ENCODE peak calls at places on chromosomes 1 and 21, in six cellular contexts. W, B, X, T, Y and H are unnamed samples.

GRCh38 chr21:32351428-32351827 is 41.4 kb downstream of the URB1 start:
- DNase-seq in W (no peak), B (no peak), X (no peak), T (peak; percentile 34), Y (no peak), H (no peak)

GRCh38 chr1:179883739-179884138 is 1.7 kb downstream of the TOR1AIP1 start:
- DNase-seq in W (no peak), B (peak; percentile 66), X (no peak), T (peak; percentile 78), Y (no peak), H (no peak)

GRCh38 chr1:100584761-100585745 is 47.1 kb downstream of the GPR88 start:
- DNase-seq in W (no peak), B (peak; percentile 82), X (no peak), T (no peak), Y (no peak), H (peak; percentile 17)

GRCh38 chr1:218463194-218464156 is 118.3 kb downstream of the TGFB2 start:
- DNase-seq in W (peak; percentile 20), B (peak; percentile 84), X (peak; percentile 47), T (peak; percentile 44), Y (no peak), H (peak; percentile 83)

GRCh38 chr1:209368864-209369598 is 214.5 kb upstream of the CAMK1G start:
- DNase-seq in W (no peak), B (peak; percentile 97), X (peak; percentile 88), T (peak; percentile 74), Y (no peak), H (no peak)

GRCh38 chr1:165941531-165941930 is 114.1 kb downstream of the UCK2 start:
- DNase-seq in W (no peak), B (no peak), X (no peak), T (no peak), Y (no peak), H (no peak)

GRCh38 chr1:16727190-16728111 is 12.9 kb upstream of the RNU1-4 start:
- DNase-seq in W (peak; percentile 14), B (peak; percentile 65), X (no peak), T (peak; percentile 67), Y (peak; percentile 82), H (peak; percentile 32)

GRCh38 chr1:210770396-210770984 is 363.5 kb downstream of the KCNH1 start:
- DNase-seq in W (no peak), B (no peak), X (no peak), T (no peak), Y (no peak), H (no peak)

GRCh38 chr1:26094677-26095383 is 16.8 kb upstream of the PDIK1L start:
- DNase-seq in W (no peak), B (no peak), X (peak; percentile 39), T (no peak), Y (peak; percentile 77), H (peak; percentile 39)

GRCh38 chr1:59997479-59997878 is 70.9 kb upstream of the CYP2J2 start:
- DNase-seq in W (no peak), B (no peak), X (no peak), T (no peak), Y (no peak), H (no peak)

GRCh38 chr1:89566761-89567174 is 42.1 kb downstream of the LRRC8B start:
- DNase-seq in W (peak; percentile 14), B (peak; percentile 36), X (no peak), T (no peak), Y (peak; percentile 73), H (peak; percentile 77)

GRCh38 chr1:187374742-187375141 is 546.0 kb downstream of the PLA2G4A start:
- DNase-seq in W (no peak), B (no peak), X (no peak), T (no peak), Y (no peak), H (no peak)

GRCh38 chr21:40404319-40404906 is 442.5 kb downstream of the DSCAM start:
- DNase-seq in W (no peak), B (peak; percentile 5), X (no peak), T (no peak), Y (no peak), H (no peak)

GRCh38 chr1:93042134-93042821 is 36.8 kb upstream of the MTF2 start:
- DNase-seq in W (peak; percentile 11), B (no peak), X (no peak), T (no peak), Y (no peak), H (no peak)

GRCh38 chr21:36479415-36480402 is at the start of gene CLDN14:
- DNase-seq in W (no peak), B (peak; percentile 36), X (no peak), T (no peak), Y (peak; percentile 45), H (no peak)

GRCh38 chr1:110617589-110617988 is 11.4 kb upstream of the KCNA2 start:
- DNase-seq in W (no peak), B (no peak), X (no peak), T (no peak), Y (no peak), H (no peak)

GRCh38 chr1:89822109-89822962 is 1.5 kb downstream of the LRRC8D start:
- DNase-seq in W (peak; percentile 21), B (no peak), X (no peak), T (no peak), Y (peak; percentile 81), H (no peak)

GRCh38 chr1:208161005-208161404 is 83.2 kb downstream of the PLXNA2 start:
- DNase-seq in W (no peak), B (no peak), X (no peak), T (no peak), Y (no peak), H (no peak)

GRCh38 chr1:19209439-19209989 is 552 bp downstream of the UBR4 start:
- DNase-seq in W (peak; percentile 49), B (peak; percentile 49), X (peak; percentile 36), T (peak; percentile 34), Y (no peak), H (peak; percentile 72)

GRCh38 chr1:30229557-30229956 is 493.8 kb downstream of the MATN1 start:
- DNase-seq in W (no peak), B (no peak), X (no peak), T (no peak), Y (no peak), H (no peak)

GRCh38 chr1:117871013-117871412 is 58.4 kb downstream of the GDAP2 start:
- DNase-seq in W (no peak), B (no peak), X (no peak), T (no peak), Y (no peak), H (no peak)

GRCh38 chr1:89881415-89882058 is 60.7 kb downstream of the LRRC8D start:
- DNase-seq in W (no peak), B (no peak), X (no peak), T (no peak), Y (no peak), H (no peak)

GRCh38 chr1:241738710-241739109 is 86.6 kb downstream of the WDR64 start:
- DNase-seq in W (no peak), B (no peak), X (no peak), T (no peak), Y (no peak), H (no peak)
- TF ChIP-seq CTCF in W (no peak), B (no peak), X (no peak), T (no peak), Y (no peak), H (no peak)

GRCh38 chr1:236774926-236775325 is 20.2 kb upstream of the MTR start:
- DNase-seq in W (no peak), B (peak; percentile 19), X (no peak), T (no peak), Y (no peak), H (no peak)
- TF ChIP-seq CTCF in W (no peak), B (peak; percentile 40), X (peak; percentile 36), T (no peak), Y (no peak), H (peak; percentile 7)

GRCh38 chr1:4066860-4067599 is 167.0 kb upstream of the C1orf174 start:
- DNase-seq in W (no peak), B (no peak), X (no peak), T (no peak), Y (no peak), H (no peak)
- TF ChIP-seq CTCF in W (no peak), B (no peak), X (no peak), T (no peak), Y (no peak), H (no peak)

DNA sequence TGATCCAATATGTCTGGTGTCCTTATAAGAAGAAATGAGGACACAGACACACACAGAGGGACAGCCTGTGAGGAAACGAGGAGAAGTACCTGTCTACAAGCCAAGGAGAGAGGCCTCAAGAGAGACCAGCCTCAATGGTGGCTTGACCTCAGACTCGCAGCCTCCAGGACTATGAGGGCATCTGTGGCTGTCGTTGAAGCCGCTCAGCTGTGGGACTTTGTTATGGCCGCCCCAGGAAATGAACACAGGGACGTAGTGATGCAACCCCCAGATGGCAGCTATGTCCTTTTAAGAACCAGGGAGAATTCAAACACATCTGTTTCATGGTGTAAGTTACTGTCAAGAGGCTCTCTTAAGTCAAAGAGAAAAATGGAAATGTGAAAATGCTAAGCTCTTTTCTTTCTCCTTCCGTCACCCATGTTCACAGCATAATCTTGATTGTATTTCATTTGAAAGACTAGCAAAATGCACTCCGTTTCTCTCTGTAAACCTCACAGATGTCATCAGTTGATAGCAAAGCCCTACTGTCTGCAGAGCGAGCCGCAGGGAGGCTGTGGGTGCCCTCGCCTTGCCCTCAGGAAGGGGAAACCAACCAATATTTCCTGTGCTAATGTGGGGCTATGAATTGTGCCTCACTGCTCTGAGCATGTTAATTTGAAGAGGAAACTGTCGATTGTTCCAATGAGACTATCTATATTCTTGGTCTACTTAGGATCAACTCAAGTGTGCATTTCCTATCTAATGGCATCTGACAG is 21.3 kb downstream of the UBASH3A start:
- DNase-seq in W (peak; percentile 39), B (no peak), X (no peak), T (no peak), Y (peak; percentile 88), H (no peak)
- TF ChIP-seq CTCF in W (no peak), B (no peak), X (no peak), T (no peak), Y (no peak), H (no peak)

GRCh38 chr1:46757956-46758304 is 39.0 kb upstream of the EFCAB14 start:
- DNase-seq in W (no peak), B (peak; percentile 11), X (no peak), T (no peak), Y (no peak), H (no peak)

GRCh38 chr1:46760558-46761166 is 38.2 kb upstream of the CYP4B1 start:
- DNase-seq in W (no peak), B (no peak), X (no peak), T (no peak), Y (no peak), H (no peak)

GRCh38 chr1:46753985-46754384 is 35.1 kb upstream of the EFCAB14 start:
- DNase-seq in W (no peak), B (no peak), X (no peak), T (no peak), Y (no peak), H (no peak)

GRCh38 chr1:46755121-46755520 is 36.2 kb upstream of the EFCAB14 start:
- DNase-seq in W (no peak), B (no peak), X (no peak), T (no peak), Y (no peak), H (no peak)

DNA sequence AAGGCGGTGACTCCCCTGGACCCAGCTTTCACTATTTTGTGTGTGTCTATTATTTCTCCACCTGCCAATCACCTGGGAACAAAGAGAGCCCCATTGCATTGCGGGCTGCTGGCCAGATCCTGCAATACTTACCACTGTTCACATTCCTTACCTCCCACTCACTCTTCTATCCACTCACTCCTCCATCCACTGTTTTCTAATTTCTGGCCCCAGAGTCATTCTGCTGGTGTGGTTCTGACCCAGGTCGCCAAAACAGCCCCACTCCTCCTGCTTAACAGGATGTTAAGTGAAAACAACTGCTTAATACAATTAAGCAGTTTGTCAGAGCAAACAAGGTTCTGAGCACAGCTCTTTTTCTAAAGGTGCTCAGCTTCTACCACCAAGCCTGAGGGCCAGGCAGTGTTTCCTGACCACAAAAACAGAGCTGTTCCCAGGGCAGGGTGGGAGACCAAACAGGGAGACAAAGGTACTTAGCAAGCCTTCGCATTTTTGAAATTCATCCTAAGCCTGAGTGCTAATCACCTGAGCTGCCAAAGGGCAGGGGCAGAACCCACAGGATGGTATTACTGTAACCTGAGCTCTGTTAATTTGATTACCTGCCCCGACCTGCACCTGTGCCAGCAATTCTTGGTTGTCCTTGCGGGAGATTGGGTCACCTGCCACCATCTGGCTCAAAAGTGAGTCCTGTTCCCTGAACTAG is 38.5 kb upstream of the EFCAB14 start:
- DNase-seq in W (no peak), B (peak; percentile 64), X (no peak), T (peak; percentile 61), Y (no peak), H (no peak)
- TF ChIP-seq CTCF in W (no peak), B (no peak), X (no peak), T (no peak), Y (no peak), H (no peak)